ENCODE peak calls at places on chromosomes 1 and 21, in four cellular contexts. U is activated CD4-positive, alpha-beta T cell treated with anti-CD3 and anti-CD28 coated beads for 24 hours; Y is fibroblast of lung; Q is foreskin fibroblast. N is an unnamed sample.
A peak's percentile ranks its signal among the peaks of the same experiment; 100 is the strongest.

GRCh38 chr1:235725493-235725892 is 75.9 kb upstream of the GNG4 start:
- DNase-seq in Y (no peak), Q (no peak), U (no peak), N (no peak)

GRCh38 chr21:41642399-41642798 is 124.5 kb downstream of the RIPK4 start:
- DNase-seq in Y (peak; percentile 11), Q (no peak), U (no peak), N (peak; percentile 6)

GRCh38 chr1:57468661-57469523 is 45.0 kb upstream of the DAB1 start:
- DNase-seq in Y (peak; percentile 33), U (no peak), Q (peak; percentile 29), N (peak; percentile 83)

GRCh38 chr1:7636801-7637526 is 134.1 kb upstream of the VAMP3 start:
- DNase-seq in Q (no peak), U (no peak), Y (no peak), N (no peak)

GRCh38 chr1:169509354-169509753 is 23.6 kb upstream of the SLC19A2 start:
- DNase-seq in Y (no peak), U (no peak), Q (no peak), N (peak; percentile 35)

GRCh38 chr1:113124366-113124765 is 51.4 kb downstream of the LRIG2 start:
- DNase-seq in U (no peak), Q (no peak), Y (no peak), N (no peak)

GRCh38 chr1:8077120-8077573 is 51.0 kb upstream of the ERRFI1 start:
- DNase-seq in U (no peak), Y (peak; percentile 92), Q (peak; percentile 86), N (peak; percentile 97)

GRCh38 chr1:40042337-40042736 is 1.8 kb downstream of the CAP1 start:
- DNase-seq in Q (no peak), U (no peak), Y (no peak), N (peak; percentile 32)

GRCh38 chr1:239025223-239025622 is 361.1 kb upstream of the CHRM3 start:
- DNase-seq in Y (no peak), Q (no peak), U (no peak), N (no peak)

GRCh38 chr1:237040823-237041222 is 1.2 kb upstream of the RYR2 start:
- DNase-seq in Q (no peak), Y (no peak), U (no peak), N (no peak)

GRCh38 chr1:29331731-29332130 is 95.4 kb downstream of the PTPRU start:
- DNase-seq in U (no peak), Q (no peak), Y (no peak), N (no peak)

GRCh38 chr1:40110389-40110788 is 13.3 kb upstream of the PPT1 start:
- DNase-seq in Q (no peak), Y (no peak), U (no peak), N (no peak)

GRCh38 chr21:41612674-41613250 is 104.8 kb upstream of the TMPRSS2 start:
- DNase-seq in U (no peak), Q (peak; percentile 82), Y (peak; percentile 96), N (no peak)

N was measured in HCEC 1CT.